ENCODE peak calls at places on chromosomes 12 and 14, in seven cellular contexts. B is astrocyte of the spinal cord; T is CD4-positive, CD25-positive, alpha-beta regulatory T cell; D is stimulated activated CD8-positive, alpha-beta memory T cell treated with anti-CD3 and anti-CD28 coated beads, Interleukin-2, amount 100 ng/mL, for 1 hour; L is activated CD4-positive, alpha-beta T cell treated with anti-CD3 and anti-CD28 coated beads, Interleukin-2, amount 50 U/mL, for 4 hours; J is hepatic stellate cell; N is AG09309. Z is an unnamed sample.

GRCh38 chr12:131362290-131363211 is 348.3 kb upstream of the SFSWAP start:
- DNase-seq in B (no peak), D (no peak), L (no peak), T (no peak), N (no peak), J (no peak), Z (no peak)

GRCh38 chr12:132489078-132489601 is 811 bp upstream of the FBRSL1 start:
- DNase-seq in B (no peak), N (no peak), L (peak), T (peak), D (peak), J (no peak), Z (no peak)

GRCh38 chr14:96267336-96267735 is 11.3 kb downstream of the BDKRB1 start:
- DNase-seq in N (no peak), L (no peak), D (no peak), T (no peak), B (peak), J (peak), Z (no peak)

GRCh38 chr12:112992541-112993398 is 14.5 kb downstream of the OAS2 start:
- DNase-seq in L (peak), J (peak), T (peak), N (peak), B (peak), D (peak), Z (peak)

GRCh38 chr12:75725505-75726120 is 214.2 kb upstream of the KRR1 start:
- DNase-seq in J (no peak), T (no peak), L (no peak), N (no peak), D (no peak), B (peak), Z (no peak)

GRCh38 chr14:88502740-88503139 is 52.1 kb downstream of the PTPN21 start:
- DNase-seq in J (no peak), D (no peak), B (no peak), L (no peak), N (no peak), T (no peak), Z (no peak)

GRCh38 chr14:71588028-71588427 is 344.2 kb upstream of the RGS6 start:
- DNase-seq in L (no peak), J (peak), D (no peak), T (no peak), N (peak), B (peak), Z (no peak)

GRCh38 chr14:97456958-97457357 is 659.8 kb downstream of the VRK1 start:
- DNase-seq in B (no peak), D (peak), J (no peak), T (peak), N (no peak), L (peak), Z (no peak)

GRCh38 chr14:70655110-70655826 is 13.6 kb downstream of the TTC9 start:
- DNase-seq in D (peak), N (no peak), T (peak), J (no peak), L (peak), B (no peak), Z (no peak)

GRCh38 chr12:131388164-131388795 is 322.6 kb upstream of the SFSWAP start:
- DNase-seq in J (no peak), B (no peak), T (no peak), N (no peak), L (no peak), D (no peak), Z (peak)

GRCh38 chr12:54196396-54196795 is 7.6 kb upstream of the SMUG1 start:
- DNase-seq in D (no peak), N (no peak), L (no peak), T (no peak), B (no peak), J (no peak), Z (no peak)

GRCh38 chr14:92609955-92610354 is 96.4 kb downstream of the RIN3 start:
- DNase-seq in D (no peak), J (no peak), T (no peak), B (no peak), N (no peak), L (no peak), Z (no peak)

GRCh38 chr12:104485651-104486341 is 29.0 kb downstream of the CHST11 start:
- DNase-seq in L (peak), N (no peak), B (no peak), J (no peak), T (peak), D (no peak), Z (no peak)

GRCh38 chr12:47184813-47185212 is 105.1 kb upstream of the AMIGO2 start:
- DNase-seq in B (no peak), N (no peak), J (no peak), T (no peak), D (no peak), L (no peak), Z (no peak)

GRCh38 chr14:59482471-59483331 is 1.5 kb downstream of the L3HYPDH start:
- DNase-seq in N (peak), T (no peak), J (peak), B (peak), L (no peak), D (no peak), Z (peak)

GRCh38 chr14:23828001-23828400 is 125.6 kb upstream of the DHRS4 start:
- DNase-seq in D (no peak), N (no peak), T (no peak), L (no peak), J (no peak), B (peak), Z (no peak)

GRCh38 chr12:49369723-49370145 is 2.5 kb downstream of the SPATS2 start:
- DNase-seq in J (peak), L (no peak), N (no peak), D (no peak), T (no peak), B (peak), Z (no peak)

GRCh38 chr14:38279556-38279955 is 23.7 kb upstream of the CLEC14A start:
- DNase-seq in N (no peak), J (no peak), D (no peak), T (no peak), L (no peak), B (no peak), Z (no peak)

GRCh38 chr14:25237845-25238244 is 187.9 kb upstream of the STXBP6 start:
- DNase-seq in T (no peak), D (no peak), J (no peak), L (no peak), B (no peak), N (no peak), Z (peak)

GRCh38 chr14:68145539-68145938 is 326.0 kb downstream of the RAD51B start:
- DNase-seq in N (no peak), T (no peak), B (peak), D (no peak), J (no peak), L (no peak), Z (no peak)

GRCh38 chr12:124592050-124592449 is 24.6 kb upstream of the NCOR2 start:
- DNase-seq in N (no peak), D (no peak), L (no peak), T (no peak), J (peak), B (peak), Z (no peak)

GRCh38 chr12:100867639-100868393 is 73.2 kb downstream of the ANO4 start:
- DNase-seq in L (no peak), J (no peak), T (no peak), B (no peak), N (no peak), D (no peak), Z (no peak)

GRCh38 chr14:51521764-51522163 is 129.9 kb upstream of the FRMD6 start:
- DNase-seq in D (no peak), B (peak), N (peak), J (peak), L (no peak), T (no peak), Z (no peak)

GRCh38 chr14:105495101-105495989 is 4.3 kb downstream of the TEDC1 start:
- DNase-seq in D (no peak), N (no peak), J (no peak), L (no peak), B (no peak), T (no peak), Z (no peak)

GRCh38 chr12:131796754-131797587 is 31.2 kb upstream of the MMP17 start:
- DNase-seq in J (no peak), T (no peak), D (no peak), N (no peak), L (no peak), B (no peak), Z (no peak)

GRCh38 chr12:1130164-1130563 is 139.1 kb downstream of the ERC1 start:
- DNase-seq in J (no peak), D (no peak), T (no peak), L (no peak), N (no peak), B (no peak), Z (no peak)

GRCh38 chr14:68792830-68793733 is at the start of gene ZFP36L1:
- DNase-seq in N (peak), B (peak), J (peak), L (peak), T (peak), D (peak), Z (peak)

GRCh38 chr12:123761841-123762714 is at the start of gene DNAH10:
- DNase-seq in D (no peak), N (no peak), T (peak), L (peak), J (peak), B (no peak), Z (no peak)

Z was measured in globus pallidus.